ENCODE peak calls at places on chromosomes 4 and X, in six cellular contexts. N, C, L, R, W and O are unnamed samples. For H3K4me1, the result is how much of the 10 kb centered on the place peaks cover.

GRCh38 chr4:73528171-73528570 is 46.6 kb downstream of the AFM start:
- DNase-seq in N (no peak), C (no peak), L (no peak), R (no peak), W (no peak), O (no peak)

GRCh38 chr4:101175896-101176676 is 171.2 kb downstream of the PPP3CA start:
- DNase-seq in N (no peak), C (peak), L (no peak), R (no peak), W (peak), O (no peak)

GRCh38 chr4:88018471-88018870 is 11.0 kb downstream of the PKD2 start:
- DNase-seq in N (no peak), C (no peak), L (no peak), R (no peak), W (no peak), O (no peak)

GRCh38 chr4:26050212-26050643 is 136.2 kb downstream of the SMIM20 start:
- DNase-seq in N (no peak), C (no peak), L (no peak), R (no peak), W (no peak), O (no peak)

GRCh38 chr4:92600638-92601037 is 296.9 kb downstream of the GRID2 start:
- DNase-seq in N (peak), C (peak), L (no peak), R (no peak), W (no peak), O (no peak)

GRCh38 chr4:84324850-84325249 is 174.2 kb downstream of the NKX6-1 start:
- DNase-seq in N (no peak), C (no peak), L (no peak), R (no peak), W (no peak), O (no peak)

GRCh38 chr4:1725521-1725920 is 4.2 kb downstream of the TACC3 start:
- DNase-seq in N (no peak), C (no peak), L (no peak), R (no peak), W (no peak), O (no peak)

GRCh38 chrX:30895331-30895730 is 6.3 kb upstream of the TAB3 start:
- DNase-seq in N (no peak), C (no peak), L (no peak), R (no peak), W (no peak), O (no peak)

GRCh38 chrX:1564750-1565683 is 26.4 kb upstream of the AKAP17A start:
- DNase-seq in N (no peak), C (no peak), L (no peak), R (no peak), W (no peak), O (no peak)

GRCh38 chrX:134599173-134599914 is 58.9 kb downstream of the PLAC1 start:
- DNase-seq in N (no peak), C (no peak), L (no peak), R (no peak), W (no peak), O (no peak)

GRCh38 chr4:52658671-52659015 is 458 bp downstream of the USP46 start:
- DNase-seq in N (no peak), C (peak), L (no peak), R (peak), W (peak), O (no peak)

GRCh38 chr4:121237069-121237399 is 72.9 kb upstream of the TNIP3 start:
- DNase-seq in N (no peak), C (no peak), L (no peak), R (no peak), W (no peak), O (no peak)

GRCh38 chr4:126071346-126072333 is 756.9 kb downstream of the FAT4 start:
- DNase-seq in N (no peak), C (no peak), L (peak), R (no peak), W (peak), O (peak)

GRCh38 chrX:120302434-120302833 is 8.8 kb downstream of the TMEM255A start:
- DNase-seq in N (peak), C (peak), L (no peak), R (no peak), W (no peak), O (peak)

GRCh38 chr4:73037057-73037456 is 32.5 kb downstream of the COX18 start:
- DNase-seq in N (no peak), C (peak), L (no peak), R (no peak), W (no peak), O (no peak)

GRCh38 chr4:100417565-100417964 is 100.3 kb downstream of the EMCN start:
- DNase-seq in N (no peak), C (no peak), L (no peak), R (no peak), W (no peak), O (no peak)

GRCh38 chr4:23921447-23921845 is 31.6 kb upstream of the PPARGC1A start:
- DNase-seq in N (no peak), C (no peak), L (peak), R (no peak), W (no peak), O (no peak)

GRCh38 chr4:139440971-139441370 is 12.9 kb upstream of the RAB33B start:
- DNase-seq in N (no peak), C (no peak), L (no peak), R (no peak), W (no peak), O (no peak)
- H3K27ac ChIP-seq in N (no peak), C (no peak), L (no peak), R (no peak), W (no peak), O (no peak)

DNA sequence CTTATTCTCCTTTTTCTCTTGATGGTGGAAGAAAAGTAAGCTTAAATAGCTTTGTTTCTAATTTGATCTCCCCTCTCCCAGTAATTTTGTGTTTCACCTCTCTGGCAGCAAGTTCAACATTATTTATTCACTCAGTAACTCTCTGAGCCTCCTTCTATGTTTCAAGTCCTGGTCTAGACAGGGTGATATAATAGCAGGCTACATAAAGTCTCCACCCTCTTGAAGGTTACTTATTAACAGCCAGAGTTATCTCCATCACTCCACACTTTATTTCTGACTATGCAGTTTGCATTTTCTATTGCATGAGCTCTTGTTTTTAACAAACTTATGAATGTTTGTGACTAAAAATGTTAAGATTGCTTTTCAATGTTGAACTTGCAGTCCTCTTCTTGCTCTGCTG is 17.8 kb upstream of the ANOS1 start:
- DNase-seq in N (no peak), C (no peak), L (no peak), R (no peak), W (no peak), O (no peak)
- H3K4me1 ChIP-seq in N (under half), C (under half), L (under half), R (under half), W (under half), O (under half)

GRCh38 chr4:158894826-158895225 is 126.0 kb downstream of the FNIP2 start:
- DNase-seq in N (no peak), C (no peak), L (no peak), R (no peak), W (no peak), O (no peak)

GRCh38 chr4:158891256-158891655 is 122.4 kb downstream of the FNIP2 start:
- DNase-seq in N (no peak), C (no peak), L (no peak), R (no peak), W (no peak), O (no peak)

GRCh38 chr4:158895797-158896442 is 127.1 kb downstream of the FNIP2 start:
- DNase-seq in N (no peak), C (peak), L (no peak), R (no peak), W (peak), O (no peak)

DNA sequence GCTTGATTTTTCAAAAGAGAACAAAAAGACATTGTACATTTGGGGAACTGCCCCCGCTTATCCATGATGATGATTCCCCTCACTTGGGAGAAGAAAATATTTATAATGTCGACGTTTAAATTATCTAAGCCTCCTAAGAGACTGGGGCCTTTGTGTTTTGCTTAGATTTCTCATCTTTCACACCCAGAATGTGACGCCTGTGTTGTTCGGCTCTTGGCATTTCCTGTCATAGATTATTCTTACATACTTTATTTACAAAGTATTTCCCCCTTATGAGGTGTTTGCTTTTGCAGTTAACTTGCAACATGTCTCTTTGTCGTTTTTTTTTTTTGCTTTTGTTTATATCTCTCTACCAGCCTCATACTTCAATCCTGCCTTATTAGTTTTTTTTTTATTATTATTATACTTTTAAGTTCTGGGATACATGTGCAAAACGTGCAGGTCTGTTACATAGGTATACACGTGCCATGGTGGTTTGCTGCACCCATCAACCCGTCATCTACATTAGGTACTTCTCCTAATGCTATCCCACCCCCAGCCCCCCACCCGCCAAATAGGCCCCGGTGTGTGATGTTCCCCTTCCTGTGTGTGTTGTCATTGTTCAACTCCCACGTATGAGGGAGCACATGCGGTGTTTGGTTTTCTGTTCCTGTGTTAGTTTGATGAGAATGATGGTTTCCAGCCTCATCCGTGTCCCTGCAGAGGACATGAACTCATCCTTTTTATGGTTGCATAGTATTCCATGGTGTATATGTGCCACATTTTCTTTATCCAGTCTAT is 127.8 kb downstream of the FNIP2 start:
- DNase-seq in N (no peak), C (no peak), L (no peak), R (no peak), W (peak), O (no peak)
- H3K27ac ChIP-seq in N (no peak), C (no peak), L (peak), R (no peak), W (peak), O (no peak)

GRCh38 chr4:168863719-168864632 is 146.1 kb downstream of the CBR4 start:
- DNase-seq in N (no peak), C (no peak), L (no peak), R (no peak), W (no peak), O (no peak)
- H3K4me1 ChIP-seq in N (under half), C (under half), L (under half), R (under half), W (under half), O (under half)

GRCh38 chrX:44514272-44514671 is 28.4 kb downstream of the FUNDC1 start:
- DNase-seq in N (no peak), C (no peak), L (no peak), R (no peak), W (no peak), O (no peak)
- H3K27ac ChIP-seq in N (no peak), C (no peak), L (no peak), R (no peak), W (no peak), O (no peak)

GRCh38 chrX:103635436-103635835 is 6.7 kb downstream of the TCEAL1 start:
- DNase-seq in N (no peak), C (no peak), L (no peak), R (no peak), W (no peak), O (no peak)

GRCh38 chrX:103640401-103641155 is 11.8 kb downstream of the TCEAL1 start:
- DNase-seq in N (no peak), C (no peak), L (no peak), R (no peak), W (peak), O (no peak)

DNA sequence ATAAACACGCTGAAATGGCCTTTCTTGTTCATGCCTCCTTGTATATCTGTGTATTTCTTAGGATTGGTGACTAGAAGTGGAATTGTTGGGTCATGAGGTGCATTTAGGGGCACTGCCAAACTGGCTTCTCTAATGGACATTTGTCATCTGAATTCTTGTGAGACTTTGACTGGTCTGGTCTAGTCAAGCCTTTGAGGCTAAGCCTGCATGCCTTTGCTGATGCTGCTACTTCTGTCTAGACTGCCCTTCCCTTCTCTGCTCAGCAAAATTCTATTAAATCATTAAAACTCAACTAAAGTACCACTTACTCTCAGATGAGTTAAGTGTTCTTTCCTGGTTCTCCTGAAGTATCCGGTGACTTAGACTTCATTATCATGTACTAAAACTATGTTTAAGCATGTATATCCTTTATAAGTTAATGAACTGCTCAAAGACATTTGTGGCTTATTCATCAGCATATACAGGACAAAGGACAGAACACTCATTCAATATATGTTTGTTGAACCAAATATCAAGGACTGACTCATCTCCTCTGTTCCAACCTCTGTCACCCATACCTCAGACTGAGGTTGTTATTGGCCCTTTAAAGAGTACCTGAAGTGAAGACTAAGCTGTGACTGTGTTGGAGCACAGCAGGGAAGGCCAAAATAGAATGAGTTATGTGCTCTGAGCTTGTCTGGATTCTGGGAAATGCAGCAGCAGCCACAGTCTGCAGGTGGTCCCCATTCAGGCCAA is 9.0 kb downstream of the TCEAL1 start:
- DNase-seq in N (no peak), C (no peak), L (no peak), R (no peak), W (peak), O (no peak)
- H3K4me1 ChIP-seq in N (under half), C (under half), L (under half), R (half or more), W (under half), O (under half)

GRCh38 chrX:105553118-105553517 is 269.2 kb upstream of the NRK start:
- DNase-seq in N (no peak), C (no peak), L (no peak), R (no peak), W (no peak), O (no peak)

DNA sequence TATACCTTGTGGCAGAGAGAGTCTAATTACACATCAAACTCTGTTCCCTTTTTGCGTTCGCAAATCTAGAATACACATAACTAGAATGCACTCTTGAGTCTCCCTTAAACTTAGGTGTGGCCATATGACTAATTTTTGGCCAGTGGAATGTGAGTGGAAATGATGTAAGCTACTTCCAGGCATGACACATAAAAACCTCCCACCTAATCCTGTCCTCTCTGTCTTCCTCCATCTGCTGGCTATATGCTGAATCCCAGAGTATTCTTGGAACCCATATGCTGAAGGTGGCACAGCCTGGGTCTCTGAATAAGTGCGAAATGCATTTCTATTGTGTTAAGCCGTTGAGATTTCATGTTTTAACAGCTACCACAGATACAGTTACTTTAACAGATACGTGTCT is 269.9 kb upstream of the NRK start:
- DNase-seq in N (no peak), C (no peak), L (no peak), R (no peak), W (peak), O (no peak)
- H3K27ac ChIP-seq in N (no peak), C (no peak), L (no peak), R (no peak), W (no peak), O (no peak)

GRCh38 chr4:139685180-139685579 is 19.6 kb downstream of the MGST2 start:
- DNase-seq in N (no peak), C (no peak), L (no peak), R (no peak), W (no peak), O (no peak)

GRCh38 chr4:139684351-139684750 is 18.7 kb downstream of the MGST2 start:
- DNase-seq in N (no peak), C (no peak), L (no peak), R (no peak), W (no peak), O (no peak)

GRCh38 chr4:139689093-139689722 is 23.6 kb downstream of the MGST2 start:
- DNase-seq in N (no peak), C (no peak), L (no peak), R (no peak), W (no peak), O (peak)

GRCh38 chr4:139686988-139687387 is 21.4 kb downstream of the MGST2 start:
- DNase-seq in N (no peak), C (no peak), L (no peak), R (no peak), W (no peak), O (no peak)

GRCh38 chr4:139686130-139686529 is 20.5 kb downstream of the MGST2 start:
- DNase-seq in N (no peak), C (no peak), L (no peak), R (no peak), W (no peak), O (no peak)
- H3K4me1 ChIP-seq in N (under half), C (under half), L (under half), R (under half), W (under half), O (under half)